ENCODE peak calls at places on chromosomes 12 and 14, in ten cellular contexts. Y is CD8-positive, alpha-beta T cell; K is IMR-90; P is body of pancreas; C is mesendoderm; L is tibial nerve; O is stomach; I is GM23248; Q is left ventricle myocardium inferior; E is heart left ventricle. N is an unnamed sample.

GRCh38 chr14:66959437-66960050 is 229.7 kb upstream of the GARIN2 start:
- DNase-seq in Y (no peak), K (no peak), P (no peak), C (no peak), L (no peak), O (no peak), I (no peak), Q (no peak), E (no peak), N (no peak)

GRCh38 chr12:12214635-12215131 is 52.2 kb downstream of the LRP6 start:
- DNase-seq in Y (no peak), K (peak; percentile 63), P (no peak), C (peak; percentile 64), L (no peak), O (no peak), I (peak; percentile 66), Q (no peak), E (no peak), N (no peak)

GRCh38 chr14:97021571-97022171 is 224.5 kb downstream of the VRK1 start:
- DNase-seq in Y (no peak), K (no peak), P (no peak), C (peak; percentile 82), L (no peak), O (no peak), I (no peak), Q (no peak), E (no peak), N (no peak)

GRCh38 chr12:113647048-113647447 is 175.4 kb upstream of the LHX5 start:
- DNase-seq in Y (no peak), K (no peak), P (no peak), C (no peak), L (no peak), O (no peak), I (no peak), Q (no peak), E (no peak), N (no peak)

GRCh38 chr12:82958966-82959365 is 272.3 kb downstream of the TMTC2 start:
- DNase-seq in Y (no peak), K (no peak), P (no peak), C (no peak), L (no peak), O (no peak), I (no peak), Q (no peak), E (no peak), N (no peak)

GRCh38 chr14:69449216-69449615 is 35.3 kb upstream of the PLEKHD1 start:
- DNase-seq in Y (no peak), K (no peak), P (no peak), C (no peak), L (no peak), O (no peak), I (no peak), Q (no peak), E (no peak), N (no peak)

GRCh38 chr12:28222959-28223662 is 32.9 kb downstream of the CCDC91 start:
- DNase-seq in Y (no peak), K (no peak), P (no peak), C (no peak), L (no peak), O (no peak), I (no peak), Q (no peak), E (no peak), N (no peak)

GRCh38 chr14:100825691-100826331 is at the start of gene MEG3:
- DNase-seq in Y (no peak), K (peak; percentile 82), P (peak; percentile 74), C (no peak), L (peak; percentile 51), O (no peak), I (peak; percentile 85), Q (peak; percentile 35), E (peak; percentile 55), N (peak; percentile 57)

GRCh38 chr12:80352476-80352875 is 91.6 kb upstream of the PTPRQ start:
- DNase-seq in Y (no peak), K (peak; percentile 4), P (no peak), C (peak; percentile 11), L (no peak), O (no peak), I (peak; percentile 18), Q (no peak), E (no peak), N (no peak)

GRCh38 chr14:55126089-55126488 is 3.0 kb upstream of the LGALS3 start:
- DNase-seq in Y (no peak), K (no peak), P (no peak), C (no peak), L (no peak), O (no peak), I (peak; percentile 48), Q (no peak), E (no peak), N (no peak)

GRCh38 chr14:23569443-23570151 is 2.0 kb upstream of the AP1G2 start:
- DNase-seq in Y (no peak), K (no peak), P (no peak), C (peak; percentile 90), L (no peak), O (no peak), I (peak; percentile 26), Q (no peak), E (no peak), N (peak; percentile 80)

GRCh38 chr12:86193931-86194330 is 62.3 kb downstream of the MGAT4C start:
- DNase-seq in Y (no peak), K (peak; percentile 66), P (no peak), C (no peak), L (no peak), O (no peak), I (no peak), Q (no peak), E (no peak), N (no peak)

GRCh38 chr14:60317609-60318008 is 68.6 kb downstream of the PPM1A start:
- DNase-seq in Y (no peak), K (no peak), P (no peak), C (peak; percentile 51), L (no peak), O (no peak), I (no peak), Q (no peak), E (no peak), N (no peak)

GRCh38 chr12:79818856-79819255 is 116.0 kb downstream of the PPP1R12A start:
- DNase-seq in Y (no peak), K (no peak), P (no peak), C (no peak), L (no peak), O (no peak), I (peak; percentile 14), Q (no peak), E (no peak), N (no peak)

GRCh38 chr14:104897286-104898194 is 27.1 kb upstream of the PLD4 start:
- DNase-seq in Y (no peak), K (no peak), P (peak; percentile 23), C (no peak), L (no peak), O (no peak), I (no peak), Q (no peak), E (no peak), N (no peak)

DNA sequence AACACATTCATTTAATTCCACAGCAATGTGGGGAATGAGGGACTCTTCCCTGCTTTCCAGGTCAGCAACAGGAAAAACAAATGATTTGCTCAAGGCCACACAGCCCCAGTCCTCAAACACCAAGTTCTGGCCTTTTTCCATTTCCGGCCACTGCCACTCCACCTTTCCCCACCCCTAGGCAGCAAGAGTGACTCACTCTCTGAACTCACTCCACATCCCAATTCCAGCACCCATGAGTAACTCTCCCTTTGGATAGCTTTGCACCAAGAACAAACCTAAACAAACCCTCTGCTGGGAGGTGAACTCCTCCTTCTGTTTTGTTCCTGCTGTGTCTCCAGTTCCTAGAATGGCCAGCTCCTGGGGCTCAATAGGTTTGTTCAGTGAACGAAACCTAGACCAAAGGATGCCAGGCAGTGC is 30.4 kb upstream of the PLEKHG6 start:
- DNase-seq in Y (no peak), K (peak; percentile 94), P (peak; percentile 80), C (peak; percentile 94), L (peak; percentile 54), O (peak; percentile 67), I (peak; percentile 94), Q (no peak), E (no peak), N (no peak)
- H3K27ac ChIP-seq in Y (no peak overlapping the region), K (peak overlapping the region; percentile 87), P (peak overlapping the region; percentile 99), C (peak overlapping the region; percentile 49), L (peak overlapping the region; percentile 71), O (peak overlapping the region; percentile 62), I (peak overlapping the region; percentile 70), Q (peak overlapping the region; percentile 91), E (no peak overlapping the region), N (no peak overlapping the region)

DNA sequence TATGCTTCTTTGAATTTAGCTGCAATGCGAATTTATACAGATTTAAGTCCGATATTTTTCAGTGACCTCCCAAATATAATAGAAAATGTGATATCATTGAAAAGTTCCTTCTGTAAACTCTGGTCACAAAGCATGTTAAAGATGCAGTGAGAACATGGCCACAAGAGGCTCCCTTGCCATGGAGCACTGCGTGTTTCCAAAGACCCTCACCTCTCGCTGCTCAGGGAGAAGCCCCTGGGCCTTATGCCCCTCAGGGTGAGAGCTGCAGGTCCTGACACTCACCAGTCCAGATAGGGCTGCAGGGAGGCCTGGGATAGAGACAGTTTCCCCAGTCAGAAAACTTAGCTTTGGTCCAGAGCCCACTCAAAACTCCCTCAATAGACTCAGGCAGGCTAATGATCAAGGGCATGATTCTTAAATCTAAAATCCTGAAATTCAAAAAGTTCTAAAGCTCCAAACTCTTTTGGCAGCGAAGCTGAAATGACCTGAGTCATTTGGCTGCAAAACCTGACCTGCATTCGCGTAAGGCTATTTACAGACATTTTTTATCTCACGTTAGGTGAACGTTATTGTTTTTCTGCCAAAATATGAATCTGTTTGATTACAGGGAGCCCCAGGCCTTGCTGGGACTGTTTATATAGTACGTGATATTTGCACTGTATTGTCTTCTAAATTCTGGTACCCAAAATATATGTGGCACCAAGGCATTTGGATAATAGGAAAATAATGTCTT is 67.8 kb downstream of the CAPZA3 start:
- DNase-seq in Y (no peak), K (no peak), P (no peak), C (peak; percentile 49), L (no peak), O (no peak), I (no peak), Q (no peak), E (no peak), N (no peak)
- H3K27ac ChIP-seq in Y (no peak overlapping the region), K (no peak overlapping the region), P (no peak overlapping the region), C (no peak overlapping the region), L (no peak overlapping the region), O (no peak overlapping the region), I (no peak overlapping the region), Q (peak overlapping the region; percentile 36), E (no peak overlapping the region), N (no peak overlapping the region)

DNA sequence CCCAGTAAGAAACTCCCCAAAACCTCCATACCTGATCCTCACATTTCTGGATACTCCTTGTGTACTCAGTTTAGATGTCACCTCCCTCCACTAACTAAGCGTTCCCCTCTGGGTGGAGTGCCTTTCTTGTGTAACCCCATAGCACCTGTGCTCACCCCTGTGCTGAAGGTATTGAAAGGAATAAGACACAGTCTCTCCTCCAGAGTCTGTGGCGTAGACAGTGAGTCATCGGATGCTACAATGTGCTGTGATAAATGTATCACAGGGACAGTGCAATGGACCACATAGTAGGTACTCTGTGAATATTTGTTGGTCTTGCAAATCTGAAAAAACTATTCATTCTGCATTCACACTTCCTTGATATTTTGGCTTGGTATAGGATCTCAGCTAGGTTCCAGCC is 30.8 kb downstream of the TSPAN9 start:
- DNase-seq in Y (no peak), K (no peak), P (no peak), C (no peak), L (no peak), O (no peak), I (peak; percentile 16), Q (no peak), E (no peak), N (no peak)
- H3K27ac ChIP-seq in Y (no peak overlapping the region), K (no peak overlapping the region), P (no peak overlapping the region), C (no peak overlapping the region), L (no peak overlapping the region), O (no peak overlapping the region), I (no peak overlapping the region), Q (peak overlapping the region; percentile 63), E (no peak overlapping the region), N (no peak overlapping the region)

GRCh38 chr12:120855823-120856589 is 48.2 kb downstream of the SPPL3 start:
- DNase-seq in Y (no peak), K (no peak), P (no peak), C (no peak), L (no peak), O (no peak), I (peak; percentile 32), Q (no peak), E (no peak), N (no peak)
- H3K27ac ChIP-seq in Y (no peak overlapping the region), K (no peak overlapping the region), P (no peak overlapping the region), C (no peak overlapping the region), L (no peak overlapping the region), O (no peak overlapping the region), I (no peak overlapping the region), Q (no peak overlapping the region), E (no peak overlapping the region), N (no peak overlapping the region)

N was measured in caudate nucleus.